ENCODE peak calls at places on chromosomes 7 and 10, in four cellular contexts. I is fibroblast of lung, E is HepG2, A is psoas muscle. S is an unnamed sample.

GRCh38 chr7:66296001-66296521 is 90.9 kb downstream of the TPST1 start:
- DNase-seq in I (peak), E (no peak), A (no peak), S (no peak)

GRCh38 chr10:79002336-79002735 is 66.4 kb upstream of the ZMIZ1 start:
- DNase-seq in I (no peak), E (no peak), A (no peak), S (no peak)

GRCh38 chr7:100443096-100443840 is 7.0 kb upstream of the PPP1R35 start:
- DNase-seq in I (no peak), E (no peak), A (no peak), S (no peak)

GRCh38 chr7:219581-220150 is 27.3 kb downstream of the FAM20C start:
- DNase-seq in I (no peak), E (peak), A (no peak), S (no peak)

GRCh38 chr10:124627851-124628675 is 116.1 kb downstream of the FAM53B start:
- DNase-seq in I (no peak), E (no peak), A (peak), S (no peak)

GRCh38 chr7:82049442-82049841 is 279.6 kb upstream of the HGF start:
- DNase-seq in I (peak), E (no peak), A (no peak), S (no peak)

GRCh38 chr10:114654829-114655575 is 3.1 kb downstream of the ABLIM1 start:
- DNase-seq in I (peak), E (peak), A (no peak), S (no peak)

GRCh38 chr7:130996841-130997231 is 262.8 kb upstream of the KLF14 start:
- DNase-seq in I (peak), E (peak), A (no peak), S (no peak)

GRCh38 chr7:66050990-66051424 is 24.6 kb upstream of the ASL start:
- DNase-seq in I (peak), E (peak), A (no peak), S (peak)

GRCh38 chr10:124587811-124588211 is 126.2 kb downstream of the LHPP start:
- DNase-seq in I (no peak), E (no peak), A (peak), S (no peak)

GRCh38 chr10:74799840-74800239 is 26.6 kb upstream of the KAT6B start:
- DNase-seq in I (peak), E (peak), A (no peak), S (peak)

GRCh38 chr10:99540339-99540672 is 7.6 kb downstream of the NKX2-3 start:
- DNase-seq in I (no peak), E (no peak), A (no peak), S (no peak)

GRCh38 chr7:45203947-45204445 is 46.4 kb downstream of the RAMP3 start:
- DNase-seq in I (peak), E (no peak), A (no peak), S (peak)

GRCh38 chr7:134245253-134245652 is 71.5 kb downstream of the SLC35B4 start:
- DNase-seq in I (no peak), E (no peak), A (no peak), S (no peak)

GRCh38 chr7:82760092-82760491 is 316.5 kb upstream of the CACNA2D1 start:
- DNase-seq in I (peak), E (no peak), A (no peak), S (no peak)

GRCh38 chr10:102420443-102420809 is 210 bp upstream of the FBXL15 start:
- DNase-seq in I (no peak), E (no peak), A (no peak), S (no peak)

GRCh38 chr7:158431941-158432347 is 155.7 kb downstream of the PTPRN2 start:
- DNase-seq in I (peak), E (peak), A (peak), S (peak)

GRCh38 chr10:79994556-79994955 is 45.7 kb upstream of the SFTPD start:
- DNase-seq in I (no peak), E (no peak), A (no peak), S (no peak)

GRCh38 chr10:49081532-49082275 is 33.6 kb downstream of the VSTM4 start:
- DNase-seq in I (peak), E (peak), A (no peak), S (no peak)

GRCh38 chr10:14236341-14236740 is 94.4 kb downstream of the FRMD4A start:
- DNase-seq in I (no peak), E (no peak), A (no peak), S (no peak)

GRCh38 chr10:111338798-111339197 is 262.0 kb downstream of the ADRA2A start:
- DNase-seq in I (no peak), E (no peak), A (no peak), S (no peak)

GRCh38 chr7:149266451-149266850 is 4.5 kb downstream of the ZNF783 start:
- DNase-seq in I (no peak), E (no peak), A (no peak), S (no peak)

GRCh38 chr10:22623624-22624263 is 90.6 kb downstream of the PIP4K2A start:
- DNase-seq in I (no peak), E (peak), A (no peak), S (no peak)

GRCh38 chr10:8074881-8075280 is 20.4 kb downstream of the GATA3 start:
- DNase-seq in I (no peak), E (no peak), A (no peak), S (no peak)

GRCh38 chr10:77631241-77631640 is 6.4 kb downstream of the KCNMA1 start:
- DNase-seq in I (no peak), E (no peak), A (no peak), S (no peak)

GRCh38 chr7:105581066-105581811 is at the start of gene EFCAB10:
- DNase-seq in I (peak), E (peak), A (peak), S (peak)

GRCh38 chr10:484441-484924 is 205.0 kb downstream of the DIP2C start:
- DNase-seq in I (peak), E (no peak), A (peak), S (peak)

GRCh38 chr10:43284341-43284910 is 17.6 kb upstream of the RASGEF1A start:
- DNase-seq in I (no peak), E (no peak), A (no peak), S (peak)

GRCh38 chr7:25069900-25070443 is 55.1 kb downstream of the CYCS start:
- DNase-seq in I (peak), E (peak), A (peak), S (peak)

GRCh38 chr7:50690541-50691011 is 92.1 kb downstream of the GRB10 start:
- DNase-seq in I (peak), E (no peak), A (no peak), S (no peak)

GRCh38 chr7:136726460-136726859 is 142.0 kb upstream of the CHRM2 start:
- DNase-seq in I (no peak), E (no peak), A (no peak), S (no peak)

GRCh38 chr10:13439771-13440708 is 88.8 kb downstream of the BEND7 start:
- DNase-seq in I (peak), E (peak), A (peak), S (peak)

GRCh38 chr7:131154380-131154779 is 173.3 kb upstream of the MKLN1 start:
- DNase-seq in I (no peak), E (no peak), A (no peak), S (peak)

GRCh38 chr10:84563355-84563754 is 235.0 kb downstream of the CCSER2 start:
- DNase-seq in I (no peak), E (no peak), A (no peak), S (no peak)

GRCh38 chr7:45031829-45032228 is 31.8 kb downstream of the CCM2 start:
- DNase-seq in I (no peak), E (peak), A (no peak), S (no peak)

GRCh38 chr10:25725917-25726716 is 207.9 kb upstream of the MYO3A start:
- DNase-seq in I (peak), E (peak), A (no peak), S (peak)

GRCh38 chr7:135743907-135744789 is 4.5 kb downstream of the FAM180A start:
- DNase-seq in I (peak), E (no peak), A (peak), S (no peak)

GRCh38 chr7:115851291-115851690 is 179.3 kb downstream of the TFEC start:
- DNase-seq in I (peak), E (peak), A (no peak), S (no peak)
- TF ChIP-seq CTCF in I (peak), E (peak), A (peak), S (no peak)

GRCh38 chr10:4775808-4776207 is 50.2 kb upstream of the AKR1E2 start:
- DNase-seq in I (peak), E (no peak), A (no peak), S (peak)
- H3K27ac ChIP-seq in I (no peak), E (no peak), A (no peak), S (no peak)

DNA sequence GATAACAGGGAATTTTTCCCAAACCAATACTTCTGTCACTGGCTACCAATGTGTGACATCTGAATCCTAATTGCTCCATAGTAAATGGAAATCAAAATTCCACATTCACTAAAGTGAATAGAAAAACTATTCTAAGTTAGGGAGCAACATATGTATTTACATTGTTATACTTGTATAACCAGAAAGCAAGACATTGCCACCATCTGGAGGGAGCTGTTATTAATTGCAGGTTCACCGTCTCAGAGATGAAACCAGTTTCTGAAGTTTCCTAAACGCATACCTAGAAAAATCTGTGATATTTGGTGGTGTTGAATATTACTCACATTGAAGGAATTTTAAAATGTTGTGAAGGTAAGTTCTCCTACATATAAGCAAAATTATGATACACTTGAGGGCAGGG is 390.1 kb downstream of the NXPH1 start:
- DNase-seq in I (no peak), E (no peak), A (no peak), S (no peak)
- TF ChIP-seq CTCF in I (no peak), E (no peak), A (no peak), S (no peak)

GRCh38 chr7:27191716-27192545 is 6.9 kb upstream of the HOXA11 start:
- DNase-seq in I (no peak), E (no peak), A (no peak), S (no peak)

GRCh38 chr7:27191081-27191715 is 6.2 kb upstream of the HOXA11 start:
- DNase-seq in I (no peak), E (no peak), A (no peak), S (no peak)

GRCh38 chr7:27188666-27189559 is 3.9 kb upstream of the HOXA11 start:
- DNase-seq in I (no peak), E (no peak), A (no peak), S (no peak)

GRCh38 chr7:27189560-27190283 is 4.7 kb upstream of the HOXA11 start:
- DNase-seq in I (no peak), E (no peak), A (no peak), S (no peak)

DNA sequence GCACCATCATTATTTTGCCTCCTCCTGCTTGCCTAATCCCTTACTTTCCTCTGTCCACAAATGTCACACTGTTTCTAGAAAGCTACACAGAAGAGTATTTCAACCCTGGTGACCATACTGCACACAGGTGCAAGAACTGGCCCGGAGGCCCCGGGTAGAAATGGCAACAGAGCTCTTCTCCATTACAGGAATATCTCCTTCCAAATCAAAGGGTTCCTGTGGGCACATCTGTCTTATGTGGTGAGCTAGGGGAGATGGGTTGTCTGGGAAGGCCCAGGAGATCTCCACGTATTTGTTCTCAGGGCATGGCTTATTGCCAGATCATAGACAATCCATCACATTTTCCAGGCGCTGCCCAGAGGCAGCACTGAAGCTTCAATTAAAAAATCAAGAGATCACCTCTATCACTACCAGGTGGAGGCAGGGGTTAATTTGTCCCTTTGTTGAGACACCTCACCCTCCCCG is 5.3 kb upstream of the HOXA11 start:
- DNase-seq in I (no peak), E (no peak), A (no peak), S (no peak)
- H3K27ac ChIP-seq in I (no peak), E (no peak), A (no peak), S (no peak)

GRCh38 chr7:8418627-8419245 is 14.7 kb upstream of the NXPH1 start:
- DNase-seq in I (peak), E (peak), A (no peak), S (peak)
- TF ChIP-seq CTCF in I (peak), E (peak), A (peak), S (peak)

GRCh38 chr7:111770116-111770515 is 207.8 kb upstream of the IMMP2L start:
- DNase-seq in I (no peak), E (no peak), A (no peak), S (no peak)

GRCh38 chr7:111771638-111772037 is 209.3 kb upstream of the IMMP2L start:
- DNase-seq in I (no peak), E (no peak), A (no peak), S (no peak)

GRCh38 chr7:111762799-111763198 is 200.5 kb upstream of the IMMP2L start:
- DNase-seq in I (no peak), E (no peak), A (no peak), S (no peak)

GRCh38 chr7:111763221-111763791 is 201.0 kb upstream of the IMMP2L start:
- DNase-seq in I (peak), E (peak), A (no peak), S (peak)

DNA sequence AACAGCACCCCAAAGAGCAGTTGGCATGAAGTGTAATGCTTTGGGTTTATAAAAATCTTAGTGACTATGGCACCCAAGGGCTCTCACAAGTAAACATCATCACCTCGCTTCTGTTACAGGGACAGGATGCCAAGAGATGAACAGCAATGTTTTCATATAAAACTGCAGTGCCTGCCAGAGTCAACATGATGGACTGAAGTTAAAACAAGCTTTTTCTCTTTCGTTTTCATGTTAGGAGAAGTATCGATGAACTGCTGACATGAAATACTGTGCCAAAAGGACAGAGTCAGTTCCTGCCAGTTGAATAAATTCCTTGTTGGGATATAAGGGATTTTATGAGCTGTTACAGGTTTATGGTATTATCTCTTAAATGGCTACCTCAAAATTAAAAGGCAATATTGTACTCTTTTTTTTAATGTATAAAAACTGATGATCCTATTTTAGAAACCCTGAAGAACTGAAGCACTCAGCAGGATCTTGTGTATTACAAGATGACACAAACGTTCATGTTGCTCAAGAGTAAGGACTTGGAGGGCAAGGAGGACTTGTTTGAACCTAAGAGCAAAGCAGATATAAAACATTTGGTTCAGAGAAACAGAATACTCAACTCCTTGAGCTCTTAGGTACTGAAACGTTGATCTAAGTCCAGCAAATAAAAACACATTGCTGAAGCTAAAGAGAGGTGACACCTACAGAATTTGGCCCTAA is 203.8 kb upstream of the IMMP2L start:
- DNase-seq in I (no peak), E (no peak), A (no peak), S (no peak)
- H3K27ac ChIP-seq in I (no peak), E (no peak), A (no peak), S (no peak)

GRCh38 chr7:6558837-6559236 is 7.6 kb upstream of the GRID2IP start:
- DNase-seq in I (peak), E (peak), A (no peak), S (peak)
- TF ChIP-seq CTCF in I (peak), E (peak), A (peak), S (peak)

GRCh38 chr7:17706255-17706654 is 234.0 kb downstream of the SNX13 start:
- DNase-seq in I (no peak), E (no peak), A (no peak), S (no peak)
- H3K27ac ChIP-seq in I (no peak), E (no peak), A (no peak), S (no peak)

DNA sequence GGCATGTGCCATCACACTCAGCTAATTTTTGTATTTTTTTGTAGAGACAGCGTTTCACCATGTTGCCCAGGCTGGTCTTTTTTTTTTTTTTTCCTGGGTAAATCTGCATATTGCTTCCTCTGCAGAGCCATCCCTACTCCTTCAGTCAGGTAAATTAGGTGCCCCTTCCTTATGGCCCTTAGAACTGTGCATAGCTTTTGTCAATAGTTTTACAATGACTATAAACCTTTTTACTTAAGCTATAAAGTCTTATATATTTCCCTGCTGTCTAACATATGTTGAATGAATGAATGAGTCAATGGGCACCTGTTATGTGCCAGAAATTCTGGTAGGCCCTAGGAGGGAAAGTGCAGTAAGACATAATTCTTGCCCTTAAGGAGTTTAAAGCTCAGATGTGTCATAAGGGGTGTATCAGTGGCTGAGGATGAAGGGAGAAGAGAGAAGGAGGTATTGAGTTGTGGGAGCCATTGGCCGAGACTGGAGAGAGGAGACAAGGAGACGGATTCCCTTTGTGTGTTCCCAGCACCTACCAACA is 30.6 kb upstream of the UBE2D1 start:
- DNase-seq in I (no peak), E (no peak), A (no peak), S (no peak)
- TF ChIP-seq CTCF in I (no peak), E (no peak), A (no peak), S (no peak)